ENCODE peak calls at places on chromosomes 12 and 14, in four cellular contexts. C is CD8-positive, alpha-beta T cell; Y is tibial nerve; X is left lung. H is an unnamed sample. For H3K27me3 and H3K4me1, the result is how much of the 10 kb centered on the place peaks cover.

GRCh38 chr12:72493390-72493789 is 221.2 kb downstream of the TRHDE start:
- DNase-seq in C (no peak), Y (no peak), X (no peak), H (no peak)

GRCh38 chr12:70177637-70178036 is 65.6 kb upstream of the CNOT2 start:
- DNase-seq in C (no peak), Y (no peak), X (no peak), H (no peak)

GRCh38 chr14:65167072-65167645 is 64.8 kb upstream of the MAX start:
- DNase-seq in C (no peak), Y (no peak), X (no peak), H (no peak)

GRCh38 chr12:76922821-76923315 is 44.0 kb upstream of the CSRP2 start:
- DNase-seq in C (no peak), Y (no peak), X (no peak), H (no peak)

GRCh38 chr12:118874698-118875548 is 106.4 kb upstream of the SRRM4 start:
- DNase-seq in C (no peak), Y (no peak), X (no peak), H (no peak)

GRCh38 chr14:55317907-55318306 is 46.7 kb downstream of the FBXO34 start:
- DNase-seq in C (no peak), Y (no peak), X (no peak), H (no peak)

GRCh38 chr12:117013726-117014125 is 85.5 kb downstream of the TESC start:
- DNase-seq in C (no peak), Y (no peak), X (no peak), H (no peak)

GRCh38 chr14:96597680-96598079 is 95.5 kb downstream of the PAPOLA start:
- DNase-seq in C (no peak), Y (no peak), X (no peak), H (no peak)

GRCh38 chr14:76227450-76228050 is 75.8 kb downstream of the GPATCH2L start:
- DNase-seq in C (no peak), Y (no peak), X (no peak), H (no peak)

GRCh38 chr12:52867152-52867551 is 18.4 kb upstream of the KRT78 start:
- DNase-seq in C (no peak), Y (no peak), X (no peak), H (no peak)

GRCh38 chr12:52860102-52860838 is 11.5 kb upstream of the KRT78 start:
- DNase-seq in C (no peak), Y (no peak), X (no peak), H (no peak)

GRCh38 chr12:52867636-52868035 is 18.8 kb upstream of the KRT78 start:
- DNase-seq in C (peak), Y (peak), X (peak), H (no peak)

GRCh38 chr12:52862023-52862422 is 13.2 kb upstream of the KRT78 start:
- DNase-seq in C (no peak), Y (no peak), X (no peak), H (no peak)

GRCh38 chr12:52865090-52865944 is 16.5 kb upstream of the KRT78 start:
- DNase-seq in C (no peak), Y (no peak), X (peak), H (peak)
- H3K27me3 ChIP-seq in C (under half), Y (under half), X (under half), H (under half)

DNA sequence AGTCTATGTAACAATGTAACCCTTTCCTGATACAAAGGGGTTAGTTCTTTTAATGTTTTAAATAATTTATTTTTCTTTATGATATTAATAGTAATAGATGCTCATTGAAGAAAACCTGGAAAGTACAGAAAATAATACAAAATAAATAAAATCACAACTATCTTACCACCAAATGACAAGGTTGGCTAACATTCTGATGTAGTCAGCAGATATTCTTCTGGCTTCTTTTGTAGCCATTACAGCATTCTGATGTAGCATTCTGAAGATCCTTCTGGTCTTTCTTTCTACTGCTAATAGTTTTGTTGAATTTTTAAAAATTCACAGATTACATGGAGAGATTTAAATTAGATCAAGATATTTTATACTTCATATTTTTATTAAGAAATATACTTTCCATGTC is 301.6 kb downstream of the AKAP6 start:
- DNase-seq in C (no peak), Y (no peak), X (no peak), H (no peak)
- H3K4me1 ChIP-seq in C (under half), Y (under half), X (under half), H (under half)

GRCh38 chr12:54025507-54026393 is 2.5 kb upstream of the HOXC6 start:
- DNase-seq in C (no peak), Y (no peak), X (no peak), H (no peak)

GRCh38 chr12:54022960-54023884 is 5.0 kb upstream of the HOXC6 start:
- DNase-seq in C (no peak), Y (no peak), X (no peak), H (no peak)

GRCh38 chr12:54024127-54024526 is 4.1 kb upstream of the HOXC6 start:
- DNase-seq in C (no peak), Y (no peak), X (no peak), H (peak)

GRCh38 chr12:54026640-54027441 is 1.4 kb upstream of the HOXC6 start:
- DNase-seq in C (no peak), Y (no peak), X (no peak), H (no peak)

DNA sequence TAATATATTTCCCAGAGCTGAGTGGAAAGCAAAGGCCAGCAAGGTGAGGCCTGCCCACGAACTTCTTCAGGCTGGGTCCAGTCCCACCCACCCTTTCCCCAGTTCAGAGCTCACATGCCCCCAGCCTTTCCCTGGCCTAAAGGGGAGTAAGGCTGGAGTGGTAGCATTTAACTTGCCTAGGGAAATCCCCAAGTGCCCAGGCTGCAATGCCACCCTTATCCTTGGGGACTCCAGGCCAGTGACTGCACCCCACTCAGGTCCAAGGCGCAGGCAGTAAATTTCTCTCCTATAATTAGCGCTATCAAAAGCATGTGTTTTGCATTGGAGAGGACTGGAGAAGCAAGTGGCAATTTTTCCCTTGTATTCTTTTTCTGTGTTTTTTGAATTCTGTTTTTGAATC is 3.7 kb upstream of the HOXC6 start:
- DNase-seq in C (no peak), Y (no peak), X (no peak), H (no peak)
- H3K27me3 ChIP-seq in C (under half), Y (under half), X (half or more), H (under half)

DNA sequence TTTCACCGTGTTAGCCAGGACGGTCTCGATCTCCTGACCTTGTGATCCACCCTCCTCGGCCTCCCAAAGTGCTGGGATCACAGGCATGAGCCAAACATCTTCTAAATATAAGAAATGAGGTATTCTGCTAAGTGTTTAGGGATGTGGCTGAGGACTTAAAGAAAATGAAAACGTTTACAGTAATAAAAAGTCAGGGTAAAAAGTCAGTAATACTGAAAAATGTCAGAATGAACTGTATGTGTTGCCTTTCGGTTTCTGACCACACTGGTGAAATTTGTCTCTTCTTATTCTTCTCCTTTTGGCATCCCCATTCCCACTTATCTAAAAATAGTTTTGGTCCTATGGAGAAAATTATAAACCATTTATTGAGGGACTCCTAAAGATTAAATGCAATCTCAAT is 20.5 kb downstream of the TMEM116 start:
- DNase-seq in C (no peak), Y (no peak), X (no peak), H (no peak)
- H3K4me1 ChIP-seq in C (half or more), Y (under half), X (under half), H (under half)

DNA sequence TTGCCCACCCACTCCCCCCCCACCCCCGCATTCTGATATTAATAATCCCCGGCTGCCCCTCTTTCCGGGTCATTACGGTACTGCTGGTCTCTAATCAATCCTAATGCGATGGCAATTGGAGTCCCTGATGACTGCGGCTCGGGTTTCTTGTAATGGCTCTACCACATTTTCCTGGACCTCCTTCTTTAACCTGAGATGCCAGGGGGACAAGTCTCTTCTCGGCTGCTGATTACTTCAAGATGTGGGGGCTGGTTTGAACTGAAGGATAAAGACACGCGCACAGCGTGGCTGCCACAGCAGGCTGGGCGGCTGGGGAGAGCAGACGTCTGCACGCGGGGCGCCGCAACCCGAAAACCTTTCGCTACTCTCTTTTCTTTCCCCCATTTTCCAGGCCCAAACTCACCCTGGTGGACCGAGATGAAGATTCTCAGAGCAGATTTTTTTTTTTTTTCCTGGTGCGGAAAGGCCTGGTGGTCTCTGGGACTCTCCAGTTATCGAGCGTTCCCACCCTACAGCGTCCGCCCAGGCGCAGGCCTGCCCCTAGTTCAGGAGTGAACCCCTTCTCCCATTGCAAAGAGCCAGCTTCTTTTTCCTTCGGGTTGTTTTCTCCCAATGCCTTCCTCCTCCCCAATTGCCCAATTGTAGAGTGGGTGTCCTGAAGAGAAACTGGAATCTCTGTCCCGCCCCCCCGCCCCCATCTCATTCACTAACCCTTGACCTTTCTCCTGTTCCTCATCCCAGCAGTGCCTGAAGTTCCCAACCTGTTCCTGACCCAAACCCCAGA is 6.0 kb upstream of the SIX1 start:
- DNase-seq in C (no peak), Y (no peak), X (no peak), H (no peak)
- H3K27me3 ChIP-seq in C (under half), Y (under half), X (half or more), H (half or more)

H was measured in BE2C.